ENCODE peak calls at places on chromosomes 11 and 22, in nine cellular contexts. One of them, this sample, is unnamed.

GRCh38 chr11:131588057-131588456 is 217.6 kb downstream of the NTM start:
- DNase-seq in mammary epithelial cell: no peak
- DNase-seq in epithelial cell of proximal tubule: no peak
- DNase-seq in cardiac muscle cell: no peak
- DNase-seq in fibroblast of the aortic adventitia: no peak
- DNase-seq in RWPE1: no peak
- DNase-seq in GM23338: no peak
- DNase-seq in HL-60: no peak
- DNase-seq in heart left ventricle: no peak
- DNase-seq in this sample: no peak

GRCh38 chr11:74086242-74086884 is 77.5 kb upstream of the UCP3 start:
- DNase-seq in cardiac muscle cell: no peak
- DNase-seq in HL-60: no peak
- DNase-seq in mammary epithelial cell: no peak
- DNase-seq in epithelial cell of proximal tubule: no peak
- DNase-seq in RWPE1: no peak
- DNase-seq in GM23338: no peak
- DNase-seq in fibroblast of the aortic adventitia: no peak
- DNase-seq in heart left ventricle: no peak
- DNase-seq in this sample: no peak

GRCh38 chr22:32695451-32695891 is 106.0 kb upstream of the TIMP3 start:
- DNase-seq in RWPE1: peak
- DNase-seq in epithelial cell of proximal tubule: peak
- DNase-seq in GM23338: no peak
- DNase-seq in fibroblast of the aortic adventitia: peak
- DNase-seq in mammary epithelial cell: peak
- DNase-seq in HL-60: no peak
- DNase-seq in heart left ventricle: no peak
- DNase-seq in cardiac muscle cell: peak
- DNase-seq in this sample: no peak

GRCh38 chr11:45933131-45933821 is 10.8 kb downstream of the LARGE2 start:
- DNase-seq in fibroblast of the aortic adventitia: peak
- DNase-seq in RWPE1: no peak
- DNase-seq in HL-60: no peak
- DNase-seq in heart left ventricle: no peak
- DNase-seq in GM23338: no peak
- DNase-seq in epithelial cell of proximal tubule: no peak
- DNase-seq in cardiac muscle cell: peak
- DNase-seq in mammary epithelial cell: peak
- DNase-seq in this sample: no peak

GRCh38 chr11:15775051-15775541 is 581.2 kb downstream of the SOX6 start:
- DNase-seq in HL-60: no peak
- DNase-seq in mammary epithelial cell: no peak
- DNase-seq in epithelial cell of proximal tubule: no peak
- DNase-seq in RWPE1: no peak
- DNase-seq in GM23338: no peak
- DNase-seq in cardiac muscle cell: peak
- DNase-seq in heart left ventricle: peak
- DNase-seq in fibroblast of the aortic adventitia: peak
- DNase-seq in this sample: no peak

GRCh38 chr22:46148885-46149492 is 1.3 kb upstream of the PPARA start:
- DNase-seq in cardiac muscle cell: no peak
- DNase-seq in GM23338: no peak
- DNase-seq in mammary epithelial cell: no peak
- DNase-seq in epithelial cell of proximal tubule: no peak
- DNase-seq in HL-60: no peak
- DNase-seq in heart left ventricle: no peak
- DNase-seq in RWPE1: no peak
- DNase-seq in fibroblast of the aortic adventitia: no peak
- DNase-seq in this sample: no peak

GRCh38 chr11:74826901-74827300 is 78.3 kb downstream of the RNF169 start:
- DNase-seq in heart left ventricle: no peak
- DNase-seq in mammary epithelial cell: no peak
- DNase-seq in RWPE1: no peak
- DNase-seq in epithelial cell of proximal tubule: no peak
- DNase-seq in cardiac muscle cell: no peak
- DNase-seq in fibroblast of the aortic adventitia: no peak
- DNase-seq in HL-60: no peak
- DNase-seq in GM23338: no peak
- DNase-seq in this sample: no peak

GRCh38 chr11:7651140-7651551 is 22.2 kb downstream of the CYB5R2 start:
- DNase-seq in cardiac muscle cell: no peak
- DNase-seq in RWPE1: no peak
- DNase-seq in GM23338: no peak
- DNase-seq in epithelial cell of proximal tubule: no peak
- DNase-seq in mammary epithelial cell: no peak
- DNase-seq in HL-60: peak
- DNase-seq in fibroblast of the aortic adventitia: no peak
- DNase-seq in heart left ventricle: no peak
- DNase-seq in this sample: no peak

GRCh38 chr22:32480238-32480637 is 5.6 kb downstream of the FBXO7 start:
- DNase-seq in cardiac muscle cell: no peak
- DNase-seq in fibroblast of the aortic adventitia: no peak
- DNase-seq in RWPE1: no peak
- DNase-seq in mammary epithelial cell: no peak
- DNase-seq in HL-60: no peak
- DNase-seq in epithelial cell of proximal tubule: no peak
- DNase-seq in heart left ventricle: no peak
- DNase-seq in GM23338: no peak
- DNase-seq in this sample: no peak

GRCh38 chr22:24937114-24937513 is 9.4 kb downstream of the LHFPL7 start:
- DNase-seq in RWPE1: no peak
- DNase-seq in cardiac muscle cell: peak
- DNase-seq in epithelial cell of proximal tubule: no peak
- DNase-seq in fibroblast of the aortic adventitia: peak
- DNase-seq in mammary epithelial cell: peak
- DNase-seq in GM23338: peak
- DNase-seq in HL-60: no peak
- DNase-seq in heart left ventricle: no peak
- DNase-seq in this sample: peak
- TF ChIP-seq CTCF in RWPE1: peak
- TF ChIP-seq CTCF in cardiac muscle cell: peak
- TF ChIP-seq CTCF in epithelial cell of proximal tubule: peak
- TF ChIP-seq CTCF in fibroblast of the aortic adventitia: peak
- TF ChIP-seq CTCF in mammary epithelial cell: peak
- TF ChIP-seq CTCF in GM23338: peak
- TF ChIP-seq CTCF in HL-60: no peak
- TF ChIP-seq CTCF in heart left ventricle: no peak
- TF ChIP-seq CTCF in this sample: peak

GRCh38 chr11:110759972-110760381 is 47.7 kb upstream of the ARHGAP20 start:
- DNase-seq in epithelial cell of proximal tubule: no peak
- DNase-seq in RWPE1: no peak
- DNase-seq in mammary epithelial cell: no peak
- DNase-seq in cardiac muscle cell: peak
- DNase-seq in HL-60: no peak
- DNase-seq in heart left ventricle: no peak
- DNase-seq in GM23338: no peak
- DNase-seq in fibroblast of the aortic adventitia: peak
- DNase-seq in this sample: no peak

GRCh38 chr11:110755961-110756360 is 43.7 kb upstream of the ARHGAP20 start:
- DNase-seq in GM23338: no peak
- DNase-seq in epithelial cell of proximal tubule: no peak
- DNase-seq in fibroblast of the aortic adventitia: no peak
- DNase-seq in HL-60: no peak
- DNase-seq in cardiac muscle cell: no peak
- DNase-seq in heart left ventricle: no peak
- DNase-seq in mammary epithelial cell: no peak
- DNase-seq in RWPE1: no peak
- DNase-seq in this sample: no peak

GRCh38 chr11:110761994-110762393 is 49.8 kb upstream of the ARHGAP20 start:
- DNase-seq in HL-60: no peak
- DNase-seq in RWPE1: no peak
- DNase-seq in fibroblast of the aortic adventitia: no peak
- DNase-seq in epithelial cell of proximal tubule: no peak
- DNase-seq in mammary epithelial cell: no peak
- DNase-seq in cardiac muscle cell: no peak
- DNase-seq in heart left ventricle: no peak
- DNase-seq in GM23338: no peak
- DNase-seq in this sample: no peak

GRCh38 chr11:110761131-110761530 is 48.9 kb upstream of the ARHGAP20 start:
- DNase-seq in mammary epithelial cell: no peak
- DNase-seq in GM23338: no peak
- DNase-seq in RWPE1: no peak
- DNase-seq in heart left ventricle: no peak
- DNase-seq in cardiac muscle cell: no peak
- DNase-seq in fibroblast of the aortic adventitia: no peak
- DNase-seq in epithelial cell of proximal tubule: no peak
- DNase-seq in HL-60: no peak
- DNase-seq in this sample: no peak

DNA sequence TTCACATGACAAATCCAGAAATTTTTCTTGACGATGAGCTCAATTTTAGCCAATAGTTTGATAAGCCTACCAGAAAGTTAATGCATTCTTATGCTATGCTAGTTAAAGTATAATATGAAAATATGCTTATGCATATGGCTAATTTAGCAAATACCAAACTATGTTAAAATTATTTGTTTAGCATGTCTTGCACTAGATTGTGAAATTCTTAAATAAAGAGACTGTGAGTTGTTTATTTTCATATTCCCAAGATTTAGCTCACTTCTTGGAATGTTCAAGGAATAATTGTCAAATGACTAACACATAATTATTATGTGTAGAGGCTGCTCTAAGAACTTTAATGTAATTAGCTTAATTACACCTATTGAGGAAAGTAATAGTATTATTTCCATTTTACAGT is 45.8 kb upstream of the ARHGAP20 start:
- DNase-seq in mammary epithelial cell: no peak
- DNase-seq in cardiac muscle cell: no peak
- DNase-seq in heart left ventricle: no peak
- DNase-seq in epithelial cell of proximal tubule: no peak
- DNase-seq in RWPE1: no peak
- DNase-seq in GM23338: no peak
- DNase-seq in HL-60: no peak
- DNase-seq in fibroblast of the aortic adventitia: no peak
- DNase-seq in this sample: no peak
- TF ChIP-seq CTCF in mammary epithelial cell: no peak
- TF ChIP-seq CTCF in cardiac muscle cell: no peak
- TF ChIP-seq CTCF in heart left ventricle: no peak
- TF ChIP-seq CTCF in epithelial cell of proximal tubule: no peak
- TF ChIP-seq CTCF in RWPE1: no peak
- TF ChIP-seq CTCF in GM23338: no peak
- TF ChIP-seq CTCF in HL-60: no peak
- TF ChIP-seq CTCF in fibroblast of the aortic adventitia: no peak
- TF ChIP-seq CTCF in this sample: no peak

GRCh38 chr22:39809772-39810557 is 83.6 kb downstream of the ENTHD1 start:
- DNase-seq in HL-60: no peak
- DNase-seq in GM23338: no peak
- DNase-seq in mammary epithelial cell: no peak
- DNase-seq in fibroblast of the aortic adventitia: no peak
- DNase-seq in RWPE1: no peak
- DNase-seq in heart left ventricle: no peak
- DNase-seq in cardiac muscle cell: no peak
- DNase-seq in epithelial cell of proximal tubule: no peak
- DNase-seq in this sample: no peak

GRCh38 chr22:39805117-39805516 is 88.4 kb downstream of the ENTHD1 start:
- DNase-seq in heart left ventricle: no peak
- DNase-seq in HL-60: no peak
- DNase-seq in fibroblast of the aortic adventitia: no peak
- DNase-seq in GM23338: no peak
- DNase-seq in epithelial cell of proximal tubule: no peak
- DNase-seq in mammary epithelial cell: no peak
- DNase-seq in RWPE1: no peak
- DNase-seq in cardiac muscle cell: no peak
- DNase-seq in this sample: no peak

GRCh38 chr22:39802682-39803081 is 90.9 kb downstream of the ENTHD1 start:
- DNase-seq in RWPE1: no peak
- DNase-seq in mammary epithelial cell: no peak
- DNase-seq in fibroblast of the aortic adventitia: no peak
- DNase-seq in cardiac muscle cell: no peak
- DNase-seq in HL-60: no peak
- DNase-seq in GM23338: no peak
- DNase-seq in heart left ventricle: no peak
- DNase-seq in epithelial cell of proximal tubule: no peak
- DNase-seq in this sample: no peak

GRCh38 chr22:39808087-39808486 is 85.5 kb downstream of the ENTHD1 start:
- DNase-seq in fibroblast of the aortic adventitia: peak
- DNase-seq in RWPE1: no peak
- DNase-seq in mammary epithelial cell: no peak
- DNase-seq in heart left ventricle: no peak
- DNase-seq in GM23338: peak
- DNase-seq in epithelial cell of proximal tubule: no peak
- DNase-seq in HL-60: no peak
- DNase-seq in cardiac muscle cell: peak
- DNase-seq in this sample: peak
- TF ChIP-seq CTCF in fibroblast of the aortic adventitia: peak
- TF ChIP-seq CTCF in RWPE1: no peak
- TF ChIP-seq CTCF in mammary epithelial cell: peak
- TF ChIP-seq CTCF in heart left ventricle: peak
- TF ChIP-seq CTCF in GM23338: peak
- TF ChIP-seq CTCF in epithelial cell of proximal tubule: peak
- TF ChIP-seq CTCF in HL-60: peak
- TF ChIP-seq CTCF in cardiac muscle cell: peak
- TF ChIP-seq CTCF in this sample: peak

GRCh38 chr22:27681037-27681436 is 120.5 kb downstream of the MN1 start:
- DNase-seq in cardiac muscle cell: no peak
- DNase-seq in GM23338: no peak
- DNase-seq in mammary epithelial cell: no peak
- DNase-seq in heart left ventricle: no peak
- DNase-seq in epithelial cell of proximal tubule: no peak
- DNase-seq in RWPE1: no peak
- DNase-seq in HL-60: no peak
- DNase-seq in fibroblast of the aortic adventitia: no peak
- DNase-seq in this sample: no peak

GRCh38 chr22:27679722-27680488 is 121.7 kb downstream of the MN1 start:
- DNase-seq in GM23338: no peak
- DNase-seq in fibroblast of the aortic adventitia: no peak
- DNase-seq in heart left ventricle: no peak
- DNase-seq in HL-60: no peak
- DNase-seq in mammary epithelial cell: no peak
- DNase-seq in RWPE1: no peak
- DNase-seq in epithelial cell of proximal tubule: no peak
- DNase-seq in cardiac muscle cell: no peak
- DNase-seq in this sample: no peak

GRCh38 chr22:27680636-27681035 is 120.9 kb downstream of the MN1 start:
- DNase-seq in epithelial cell of proximal tubule: no peak
- DNase-seq in RWPE1: no peak
- DNase-seq in mammary epithelial cell: no peak
- DNase-seq in heart left ventricle: no peak
- DNase-seq in HL-60: no peak
- DNase-seq in GM23338: no peak
- DNase-seq in fibroblast of the aortic adventitia: no peak
- DNase-seq in cardiac muscle cell: no peak
- DNase-seq in this sample: no peak

GRCh38 chr22:27684856-27685255 is 116.7 kb downstream of the MN1 start:
- DNase-seq in HL-60: no peak
- DNase-seq in heart left ventricle: no peak
- DNase-seq in RWPE1: no peak
- DNase-seq in fibroblast of the aortic adventitia: peak
- DNase-seq in cardiac muscle cell: peak
- DNase-seq in GM23338: no peak
- DNase-seq in epithelial cell of proximal tubule: no peak
- DNase-seq in mammary epithelial cell: no peak
- DNase-seq in this sample: no peak

DNA sequence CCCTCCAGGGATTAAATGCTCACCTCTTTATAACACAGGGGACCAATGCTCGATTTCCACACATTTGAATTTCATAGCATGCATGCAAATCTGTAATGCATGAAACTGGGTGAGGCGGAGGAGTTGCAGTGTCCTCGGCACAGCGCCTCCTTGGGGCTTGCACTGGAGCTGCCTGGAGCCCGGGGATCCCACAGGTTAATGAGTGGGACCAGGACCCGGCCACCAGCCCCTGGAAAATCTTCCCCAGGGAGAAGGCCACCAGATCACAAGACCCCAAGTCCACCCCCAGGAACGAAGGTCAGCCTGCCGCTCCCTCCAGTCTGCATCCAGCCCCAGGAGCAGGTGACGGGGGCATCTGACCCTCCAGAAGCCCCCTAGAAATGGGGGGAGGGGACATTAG is 119.1 kb downstream of the MN1 start:
- DNase-seq in HL-60: no peak
- DNase-seq in fibroblast of the aortic adventitia: no peak
- DNase-seq in RWPE1: no peak
- DNase-seq in mammary epithelial cell: no peak
- DNase-seq in epithelial cell of proximal tubule: no peak
- DNase-seq in heart left ventricle: no peak
- DNase-seq in cardiac muscle cell: no peak
- DNase-seq in GM23338: peak
- DNase-seq in this sample: peak
- TF ChIP-seq CTCF in HL-60: no peak
- TF ChIP-seq CTCF in fibroblast of the aortic adventitia: peak
- TF ChIP-seq CTCF in RWPE1: no peak
- TF ChIP-seq CTCF in mammary epithelial cell: peak
- TF ChIP-seq CTCF in epithelial cell of proximal tubule: no peak
- TF ChIP-seq CTCF in heart left ventricle: peak
- TF ChIP-seq CTCF in cardiac muscle cell: peak
- TF ChIP-seq CTCF in GM23338: peak
- TF ChIP-seq CTCF in this sample: peak

This sample was measured in neural crest cell.